ENCODE peak calls at places on chromosomes 3 and 15, in seven cellular contexts. K is hepatic stellate cell; G is naive thymus-derived CD4-positive, alpha-beta T cell; O is breast epithelium; H is cerebellar nuclear complex; T is NCI-H1417; S is NCI-H748 treated with DMSO at 0.1 percent for 48 hours. N is an unnamed sample.

GRCh38 chr15:77342767-77343166 is 77.1 kb downstream of the PEAK1 start:
- DNase-seq in K (no peak), O (no peak), T (no peak), S (no peak), G (no peak), H (no peak), N (no peak)

GRCh38 chr3:10930641-10931040 is 61.9 kb upstream of the SLC6A1 start:
- DNase-seq in H (no peak), S (no peak), T (no peak), O (peak; percentile 22), K (no peak), G (no peak), N (no peak)

GRCh38 chr15:92619380-92620101 is 36.0 kb downstream of the FAM174B start:
- DNase-seq in K (no peak), T (no peak), H (no peak), G (no peak), S (no peak), O (peak; percentile 36), N (no peak)

GRCh38 chr3:42247576-42248027 is 18.4 kb downstream of the CCK start:
- DNase-seq in T (peak; percentile 70), K (peak; percentile 35), O (no peak), G (peak; percentile 44), H (no peak), S (peak; percentile 32), N (peak; percentile 46)

GRCh38 chr3:128794788-128795649 is 69.0 kb downstream of the RAB7A start:
- DNase-seq in O (no peak), G (peak; percentile 61), H (no peak), K (peak; percentile 70), S (peak; percentile 32), T (peak; percentile 83), N (peak; percentile 65)

GRCh38 chr3:187852842-187853727 is 107.8 kb upstream of the BCL6 start:
- DNase-seq in S (no peak), K (no peak), G (no peak), O (no peak), T (no peak), H (no peak), N (no peak)

GRCh38 chr3:12705981-12706380 is 42.1 kb upstream of the RAF1 start:
- DNase-seq in H (no peak), K (no peak), T (no peak), O (no peak), G (no peak), S (no peak), N (no peak)

GRCh38 chr15:84598250-84598649 is 2.6 kb upstream of the ZSCAN2 start:
- DNase-seq in S (no peak), O (no peak), G (peak; percentile 71), T (no peak), K (no peak), H (no peak), N (peak; percentile 81)

GRCh38 chr3:99586680-99587079 is 51.7 kb upstream of the COL8A1 start:
- DNase-seq in G (no peak), S (no peak), T (no peak), H (no peak), K (no peak), O (no peak), N (no peak)

GRCh38 chr15:70341566-70341965 is 243.8 kb upstream of the TLE3 start:
- DNase-seq in T (no peak), H (no peak), K (no peak), G (no peak), O (no peak), S (no peak), N (no peak)

GRCh38 chr3:120428904-120429303 is 21.9 kb downstream of the FSTL1 start:
- DNase-seq in H (no peak), T (no peak), G (no peak), K (no peak), S (no peak), O (no peak), N (no peak)

GRCh38 chr3:56694852-56695563 is 11.9 kb upstream of the TASOR start:
- DNase-seq in S (no peak), K (no peak), G (peak; percentile 48), O (no peak), H (no peak), T (no peak), N (no peak)

GRCh38 chr15:30941520-30941919 is 37.8 kb downstream of the FAN1 start:
- DNase-seq in O (no peak), K (no peak), H (no peak), T (no peak), G (no peak), S (no peak), N (no peak)

GRCh38 chr3:9251055-9251786 is 1.8 kb upstream of the SRGAP3 start:
- DNase-seq in O (no peak), T (no peak), K (no peak), H (no peak), G (no peak), S (no peak), N (no peak)

GRCh38 chr3:76131396-76132153 is 346.2 kb upstream of the ZNF717 start:
- DNase-seq in K (peak; percentile 11), H (no peak), G (no peak), T (peak; percentile 1), S (no peak), O (no peak), N (no peak)

GRCh38 chr15:60223161-60223560 is 174.6 kb downstream of the ANXA2 start:
- DNase-seq in T (peak; percentile 76), G (no peak), K (no peak), S (no peak), H (no peak), O (peak; percentile 55), N (no peak)

GRCh38 chr3:463793-464192 is 267.2 kb downstream of the CHL1 start:
- DNase-seq in H (no peak), G (no peak), S (no peak), T (no peak), K (no peak), O (no peak), N (no peak)